ENCODE peak calls at places on chromosomes 2 and 18, in nine cellular contexts. Z is ELR, U is GM12892, K is NCI-H774, T is thyroid gland, L is T-helper 1 cell, P is cardiac septum, W is head of caudate nucleus, C is nucleus accumbens. A is an unnamed sample.

GRCh38 chr2:173210270-173211196 is 134.9 kb downstream of the MAP3K20 start:
- DNase-seq in Z (peak), U (peak), K (peak), T (peak), L (peak), P (no peak), W (peak), C (peak), A (peak)

GRCh38 chr18:53883771-53884170 is 340.7 kb downstream of the MBD2 start:
- DNase-seq in Z (no peak), U (no peak), K (no peak), T (no peak), L (no peak), P (no peak), W (no peak), C (no peak), A (no peak)

GRCh38 chr2:121595012-121595891 is 54.0 kb downstream of the CLASP1 start:
- DNase-seq in Z (no peak), U (no peak), K (peak), T (no peak), L (no peak), P (no peak), W (no peak), C (no peak), A (no peak)

GRCh38 chr2:170716851-170717598 is 1.9 kb downstream of the SP5 start:
- DNase-seq in Z (peak), U (no peak), K (no peak), T (peak), L (no peak), P (no peak), W (no peak), C (no peak), A (no peak)

GRCh38 chr18:33581816-33582215 is 3.8 kb downstream of the ASXL3 start:
- DNase-seq in Z (no peak), U (no peak), K (no peak), T (peak), L (no peak), P (no peak), W (peak), C (no peak), A (peak)

GRCh38 chr2:72985891-72986683 is 68.8 kb downstream of the EMX1 start:
- DNase-seq in Z (no peak), U (no peak), K (no peak), T (no peak), L (no peak), P (peak), W (no peak), C (no peak), A (no peak)

GRCh38 chr2:107988108-107988507 is 1.8 kb downstream of the SLC5A7 start:
- DNase-seq in Z (no peak), U (no peak), K (no peak), T (no peak), L (no peak), P (no peak), W (no peak), C (no peak), A (no peak)

GRCh38 chr2:71538656-71539265 is 85.4 kb downstream of the DYSF start:
- DNase-seq in Z (peak), U (no peak), K (no peak), T (no peak), L (no peak), P (no peak), W (no peak), C (no peak), A (no peak)

GRCh38 chr2:1586946-1587840 is 157.1 kb downstream of the PXDN start:
- DNase-seq in Z (no peak), U (no peak), K (no peak), T (no peak), L (no peak), P (no peak), W (no peak), C (no peak), A (no peak)

GRCh38 chr2:11411244-11411643 is 54.7 kb downstream of the E2F6 start:
- DNase-seq in Z (no peak), U (no peak), K (no peak), T (no peak), L (no peak), P (no peak), W (no peak), C (no peak), A (no peak)